ENCODE peak calls at places on chromosomes 6 and 20, in nine cellular contexts. T, S, L, K, B, N, Q, Y and V are unnamed samples.

GRCh38 chr6:88869263-88870023 is 94.0 kb downstream of the RNGTT start:
- DNase-seq in S (no peak), L (no peak), K (no peak), Y (peak), N (peak), B (peak), T (no peak), Q (no peak), V (no peak)

GRCh38 chr6:130447374-130447773 is 81.6 kb downstream of the TMEM200A start:
- DNase-seq in T (no peak), Y (peak), S (no peak), Q (no peak), L (no peak), N (peak), K (no peak), B (peak), V (no peak)

GRCh38 chr20:53609501-53610445 is 16.1 kb upstream of the ZNF217 start:
- DNase-seq in Y (peak), T (peak), B (no peak), N (peak), S (no peak), K (no peak), Q (peak), L (no peak), V (peak)

GRCh38 chr20:37411408-37412306 is 65.7 kb downstream of the SRC start:
- DNase-seq in S (no peak), N (peak), L (no peak), B (no peak), K (no peak), Y (peak), Q (no peak), T (no peak), V (no peak)

GRCh38 chr6:158174514-158174913 is 6.4 kb downstream of the GTF2H5 start:
- DNase-seq in Y (peak), Q (no peak), S (no peak), T (no peak), B (peak), N (peak), K (no peak), L (no peak), V (no peak)

GRCh38 chr6:4405609-4406212 is 270.3 kb upstream of the ECI2 start:
- DNase-seq in B (no peak), T (no peak), L (no peak), Q (no peak), S (no peak), K (no peak), N (no peak), Y (no peak), V (no peak)

GRCh38 chr6:159874475-159874874 is 16.3 kb upstream of the MAS1 start:
- DNase-seq in Y (peak), S (no peak), T (peak), N (peak), K (peak), L (no peak), B (peak), Q (peak), V (no peak)

GRCh38 chr6:151095538-151096254 is 144.1 kb upstream of the AKAP12 start:
- DNase-seq in Q (no peak), S (no peak), B (no peak), K (no peak), T (no peak), N (no peak), L (no peak), Y (no peak), V (no peak)

GRCh38 chr20:33262658-33263065 is 20.4 kb upstream of the BPIFB1 start:
- DNase-seq in Q (no peak), K (no peak), T (no peak), S (peak), N (peak), Y (peak), B (peak), L (peak), V (peak)

GRCh38 chr6:26118999-26119398 is 31.8 kb downstream of the HFE start:
- DNase-seq in N (no peak), L (no peak), Y (peak), T (no peak), B (no peak), K (no peak), Q (no peak), S (no peak), V (peak)

GRCh38 chr6:76165471-76166221 is 93.2 kb upstream of the IMPG1 start:
- DNase-seq in L (no peak), N (no peak), Y (no peak), S (no peak), B (no peak), Q (no peak), K (no peak), T (no peak), V (no peak)

GRCh38 chr6:124028117-124028516 is 224.5 kb downstream of the NKAIN2 start:
- DNase-seq in L (no peak), S (no peak), Y (no peak), B (no peak), K (no peak), N (no peak), Q (no peak), T (no peak), V (no peak)

GRCh38 chr6:140155727-140156126 is 781.3 kb upstream of the CITED2 start:
- DNase-seq in B (no peak), L (no peak), Q (no peak), K (no peak), T (no peak), Y (no peak), N (no peak), S (no peak), V (no peak)

GRCh38 chr20:3382836-3383235 is 24.6 kb downstream of the DNAAF9 start:
- DNase-seq in K (no peak), S (no peak), T (no peak), L (no peak), B (no peak), Y (no peak), Q (no peak), N (no peak), V (no peak)

GRCh38 chr20:25220810-25221591 is 25.5 kb downstream of the ENTPD6 start:
- DNase-seq in B (no peak), K (no peak), T (no peak), Y (no peak), N (no peak), S (no peak), Q (no peak), L (no peak), V (no peak)

GRCh38 chr6:157455731-157456523 is 74.9 kb downstream of the ZDHHC14 start:
- DNase-seq in Q (no peak), L (no peak), S (no peak), K (no peak), T (no peak), N (no peak), B (no peak), Y (no peak), V (no peak)

DNA sequence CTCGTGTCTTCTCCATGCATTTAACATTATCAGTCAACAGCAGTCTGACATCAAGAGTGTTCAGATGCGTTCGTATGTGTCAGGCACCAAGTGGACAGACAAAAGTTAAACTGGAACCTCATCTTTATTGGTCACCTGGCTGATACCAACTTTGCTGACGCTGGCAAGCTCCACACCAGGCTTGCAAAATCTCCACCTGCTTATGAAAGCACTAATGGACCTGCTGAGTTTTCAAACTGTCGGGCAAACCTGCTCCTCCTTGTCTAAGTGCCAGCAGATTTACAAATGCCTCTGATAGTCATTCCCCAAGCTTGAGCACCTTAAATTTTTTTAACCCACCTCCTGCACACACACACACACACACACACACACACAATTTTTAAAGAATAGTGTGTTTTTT is 27.9 kb upstream of the DSP start:
- DNase-seq in L (no peak), S (no peak), K (no peak), Q (no peak), Y (no peak), T (no peak), N (no peak), B (no peak), V (no peak)
- H3K4me3 ChIP-seq in L (no peak), S (no peak), K (no peak), Q (no peak), Y (no peak), T (no peak), N (no peak), B (no peak), V (no peak)

DNA sequence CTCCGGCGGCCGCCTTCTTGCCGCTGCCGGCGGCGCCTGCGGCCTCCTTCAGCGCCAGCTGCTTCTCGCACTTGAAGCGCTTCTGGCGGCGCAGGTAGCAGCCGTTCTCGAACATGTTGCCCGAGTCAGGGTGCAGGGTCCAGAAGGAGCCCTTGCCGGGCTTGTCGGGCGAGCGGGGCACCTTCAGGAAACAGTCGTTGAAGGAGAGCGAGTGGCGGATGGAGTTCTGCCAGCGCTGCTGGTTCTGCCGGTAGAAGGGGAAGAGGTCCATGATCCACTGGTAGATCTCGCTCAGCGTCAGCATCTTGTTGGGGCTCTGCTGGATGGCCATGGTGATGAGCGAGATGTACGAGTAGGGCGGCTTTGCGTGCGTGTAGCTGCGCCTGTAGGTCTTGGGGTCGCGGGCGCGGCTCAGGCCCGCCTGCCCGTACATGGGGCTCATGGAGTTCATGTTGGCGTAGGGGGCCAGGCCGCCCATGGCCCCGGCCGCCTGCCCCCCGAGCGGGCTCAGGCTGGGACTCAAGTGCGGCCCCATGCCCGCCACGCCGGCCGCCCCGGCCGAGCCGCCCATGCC is 1.9 kb downstream of the FOXA2 start:
- DNase-seq in N (no peak), B (no peak), T (no peak), Q (no peak), K (no peak), S (no peak), Y (no peak), L (no peak), V (no peak)
- H3K4me3 ChIP-seq in N (no peak), B (no peak), T (no peak), Q (no peak), K (peak), S (peak), Y (no peak), L (no peak), V (no peak)

GRCh38 chr20:56916345-56916622 is 287.2 kb downstream of the TFAP2C start:
- DNase-seq in B (no peak), T (no peak), L (no peak), Q (no peak), Y (no peak), S (no peak), N (no peak), K (no peak), V (no peak)
- H3K4me3 ChIP-seq in B (no peak), T (no peak), L (no peak), Q (no peak), Y (no peak), S (no peak), N (no peak), K (no peak), V (no peak)

DNA sequence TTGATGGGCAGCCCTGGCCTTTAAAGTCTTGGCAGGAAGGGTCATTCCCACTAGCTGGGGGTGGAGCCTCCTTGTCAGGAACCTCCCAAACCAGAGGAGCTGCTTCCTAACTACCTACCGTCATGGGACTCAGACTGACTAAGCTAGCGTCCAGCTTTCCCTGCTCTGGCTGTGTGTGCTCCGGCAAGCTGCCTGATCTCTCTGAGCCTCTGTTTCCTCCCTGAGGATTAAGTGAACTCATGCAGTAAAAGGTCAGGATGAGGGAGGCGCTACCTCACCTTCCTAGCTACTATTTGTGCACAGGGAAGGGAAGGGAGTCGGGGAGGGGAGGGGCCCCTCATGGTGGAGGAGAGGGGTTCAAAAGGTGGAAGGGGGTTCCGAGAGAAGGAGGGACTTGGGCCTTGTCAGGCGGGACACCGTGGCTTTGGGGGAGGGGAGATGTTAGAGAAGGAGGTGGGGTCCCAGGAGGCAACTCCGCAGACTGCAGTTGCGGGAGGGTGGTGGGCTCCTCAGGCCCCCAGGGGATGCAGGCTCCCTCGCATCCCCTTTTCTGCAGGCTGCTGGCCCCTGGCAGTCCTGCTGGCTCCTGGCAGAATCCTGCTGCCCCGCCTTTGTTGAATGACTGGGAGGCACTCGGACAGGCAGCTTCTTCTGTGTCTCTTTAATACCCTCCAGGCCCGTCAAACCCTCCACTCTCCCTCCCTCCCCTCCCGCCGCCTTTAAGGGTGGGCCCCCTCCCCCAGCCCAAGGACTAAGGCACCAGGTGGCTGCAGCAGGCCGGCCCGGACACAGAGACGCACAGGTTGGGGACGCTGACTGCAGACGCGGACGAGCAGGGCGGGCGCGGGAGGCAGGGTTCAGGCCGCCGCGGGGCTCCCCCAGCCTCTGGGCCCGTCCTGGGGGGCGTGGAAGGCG is 9.6 kb downstream of the DUSP15 start:
- DNase-seq in Y (no peak), T (no peak), N (peak), L (no peak), S (no peak), Q (peak), B (peak), K (no peak), V (no peak)
- H3K4me3 ChIP-seq in Y (peak), T (peak), N (peak), L (peak), S (peak), Q (no peak), B (peak), K (peak), V (peak)

DNA sequence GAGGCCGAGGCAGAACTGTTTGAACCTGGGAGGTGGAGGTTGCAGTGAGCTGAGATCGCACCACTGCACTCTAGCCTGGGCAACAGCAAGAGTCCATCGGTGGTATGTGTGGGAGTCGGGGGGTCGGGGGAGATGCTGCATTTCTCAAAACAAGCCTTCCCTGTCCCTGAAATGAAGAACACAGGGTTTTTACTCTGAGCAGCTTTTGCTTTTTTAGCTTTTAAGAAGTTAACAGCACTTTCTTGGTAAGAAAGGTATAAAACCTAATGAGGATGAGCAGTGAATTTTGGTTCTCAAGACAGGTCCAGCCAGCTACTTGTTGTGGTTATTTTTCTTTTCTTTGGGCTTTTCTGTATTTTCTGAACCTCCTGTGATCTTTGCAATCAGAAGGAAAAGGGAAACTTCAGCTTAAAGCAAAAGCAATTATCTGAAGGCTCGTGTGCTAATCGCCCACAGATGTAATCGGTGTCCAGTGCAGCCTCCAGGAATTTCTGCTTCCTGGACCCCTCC is 3.7 kb downstream of the RPL10A start:
- DNase-seq in N (no peak), Y (no peak), K (no peak), L (no peak), Q (no peak), T (no peak), S (no peak), B (no peak), V (no peak)
- H3K4me3 ChIP-seq in N (peak), Y (no peak), K (no peak), L (peak), Q (no peak), T (no peak), S (no peak), B (no peak), V (peak)

DNA sequence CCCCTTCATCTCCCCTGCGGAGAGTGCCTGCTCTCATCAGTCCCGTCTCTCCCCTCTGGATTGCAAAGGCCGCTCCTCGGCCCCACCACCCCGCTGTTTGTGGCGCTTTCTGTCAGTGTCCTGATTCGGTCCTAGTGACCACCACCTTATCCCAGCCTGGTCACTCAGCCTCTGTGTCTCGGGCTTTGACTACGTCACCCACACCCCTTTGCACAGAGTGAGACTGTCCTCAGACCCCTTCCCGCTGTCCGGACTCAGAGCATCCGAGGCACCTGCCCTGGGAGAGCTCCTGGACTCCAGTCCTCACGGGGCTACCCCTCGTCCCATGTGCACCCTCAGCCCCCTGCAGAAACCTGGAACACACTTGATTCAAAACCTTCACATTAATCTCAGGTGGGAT is 380.2 kb downstream of the TAF4 start:
- DNase-seq in T (no peak), S (no peak), Q (no peak), Y (no peak), N (no peak), L (no peak), K (no peak), B (no peak), V (no peak)
- H3K4me3 ChIP-seq in T (no peak), S (no peak), Q (no peak), Y (no peak), N (no peak), L (no peak), K (no peak), B (no peak), V (no peak)

GRCh38 chr6:137874204-137875001 is 7.3 kb downstream of the TNFAIP3 start:
- DNase-seq in L (no peak), N (no peak), S (no peak), Y (no peak), K (no peak), Q (no peak), B (no peak), T (no peak), V (no peak)
- H3K4me3 ChIP-seq in L (no peak), N (no peak), S (no peak), Y (no peak), K (no peak), Q (no peak), B (peak), T (no peak), V (no peak)

DNA sequence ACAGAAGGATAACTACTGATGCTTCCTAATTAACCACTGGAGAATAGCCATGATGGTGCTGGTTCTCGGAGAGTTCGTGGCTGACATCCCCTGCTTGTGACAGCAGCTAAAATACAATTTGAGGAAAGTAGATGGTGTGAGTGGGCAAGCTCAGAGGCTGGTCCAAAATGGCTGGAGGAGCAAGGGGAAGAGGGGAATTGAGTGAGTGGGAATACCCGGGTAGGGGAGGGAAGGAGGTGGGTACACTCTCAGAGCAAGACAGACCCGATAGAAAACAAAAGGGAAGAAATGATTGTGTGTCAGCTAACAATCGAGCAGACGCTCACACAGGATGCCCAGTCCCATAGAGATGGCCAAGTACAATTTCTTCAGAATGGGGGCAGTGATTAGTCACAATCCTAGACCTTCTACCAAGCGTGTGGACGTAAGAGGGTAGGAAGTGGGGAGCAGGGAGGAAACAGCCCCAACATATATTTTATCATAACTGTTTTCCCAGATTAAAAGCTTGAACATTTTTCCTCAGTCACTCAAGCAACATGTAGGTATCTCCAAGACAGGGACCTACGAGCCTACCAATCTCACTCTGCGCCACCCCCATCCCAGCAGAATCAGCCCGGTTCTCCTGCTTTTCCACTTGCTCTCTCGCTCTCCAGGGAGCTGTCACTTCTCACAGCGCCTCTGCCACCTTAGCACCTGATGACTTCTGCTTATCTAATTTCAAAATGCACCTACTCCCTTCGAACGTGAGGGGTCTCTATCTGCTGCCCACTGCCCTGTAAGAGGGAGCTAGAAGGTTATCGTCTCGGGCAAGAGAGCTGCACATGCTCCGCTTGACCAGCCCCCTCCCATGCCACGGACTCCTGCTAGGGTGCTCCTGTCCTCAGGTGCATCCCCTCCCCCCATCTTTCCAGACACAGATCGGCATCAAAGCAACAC is 26.2 kb downstream of the RIPOR2 start:
- DNase-seq in N (peak), Q (no peak), Y (no peak), K (peak), T (no peak), L (no peak), S (no peak), B (no peak), V (no peak)
- H3K4me3 ChIP-seq in N (peak), Q (no peak), Y (peak), K (peak), T (peak), L (no peak), S (peak), B (no peak), V (peak)

GRCh38 chr6:11251553-11252358 is 19.3 kb upstream of the NEDD9 start:
- DNase-seq in T (peak), Y (peak), S (no peak), B (peak), Q (peak), L (no peak), N (peak), K (no peak), V (no peak)
- H3K4me3 ChIP-seq in T (no peak), Y (no peak), S (no peak), B (no peak), Q (no peak), L (no peak), N (no peak), K (no peak), V (no peak)

GRCh38 chr6:137015943-137016342 is 28.8 kb downstream of the IL20RA start:
- DNase-seq in K (no peak), B (no peak), T (no peak), Y (no peak), S (no peak), N (no peak), L (no peak), Q (no peak), V (no peak)
- H3K4me3 ChIP-seq in K (no peak), B (no peak), T (no peak), Y (no peak), S (no peak), N (no peak), L (no peak), Q (no peak), V (no peak)